ENCODE peak calls at places on chromosomes 1 and 21, in eight cellular contexts. N, T, V, R, S, K, J and F are unnamed samples.

GRCh38 chr1:228011721-228012311 is 5.0 kb downstream of the WNT3A start:
- DNase-seq in N (no peak), T (no peak), V (no peak), R (no peak), S (peak), K (no peak), J (peak), F (no peak)

GRCh38 chr1:155196893-155197638 is 10.6 kb downstream of the THBS3 start:
- DNase-seq in N (no peak), T (no peak), V (no peak), R (no peak), S (no peak), K (peak), J (peak), F (no peak)

GRCh38 chr1:69871412-69871811 is 303.7 kb downstream of the LRRC7 start:
- DNase-seq in N (no peak), T (no peak), V (no peak), R (no peak), S (no peak), K (no peak), J (no peak), F (no peak)

GRCh38 chr1:167409183-167409582 is 109.1 kb downstream of the CD247 start:
- DNase-seq in N (no peak), T (no peak), V (no peak), R (peak), S (no peak), K (no peak), J (no peak), F (no peak)

GRCh38 chr1:23951646-23952095 is 8.0 kb upstream of the PNRC2 start:
- DNase-seq in N (no peak), T (no peak), V (no peak), R (peak), S (no peak), K (peak), J (no peak), F (no peak)

GRCh38 chr21:33403786-33404571 is 766 bp downstream of the IFNGR2 start:
- DNase-seq in N (no peak), T (peak), V (no peak), R (peak), S (peak), K (peak), J (peak), F (peak)

GRCh38 chr1:213331776-213332175 is 280.7 kb downstream of the RPS6KC1 start:
- DNase-seq in N (no peak), T (no peak), V (no peak), R (no peak), S (no peak), K (no peak), J (no peak), F (no peak)

GRCh38 chr1:148386617-148387016 is 96.5 kb downstream of the PPIAL4G start:
- DNase-seq in N (no peak), T (no peak), V (no peak), R (no peak), S (no peak), K (no peak), J (no peak), F (no peak)

GRCh38 chr1:168709407-168709891 is 19.6 kb downstream of the DPT start:
- DNase-seq in N (no peak), T (no peak), V (no peak), R (no peak), S (no peak), K (no peak), J (no peak), F (no peak)

DNA sequence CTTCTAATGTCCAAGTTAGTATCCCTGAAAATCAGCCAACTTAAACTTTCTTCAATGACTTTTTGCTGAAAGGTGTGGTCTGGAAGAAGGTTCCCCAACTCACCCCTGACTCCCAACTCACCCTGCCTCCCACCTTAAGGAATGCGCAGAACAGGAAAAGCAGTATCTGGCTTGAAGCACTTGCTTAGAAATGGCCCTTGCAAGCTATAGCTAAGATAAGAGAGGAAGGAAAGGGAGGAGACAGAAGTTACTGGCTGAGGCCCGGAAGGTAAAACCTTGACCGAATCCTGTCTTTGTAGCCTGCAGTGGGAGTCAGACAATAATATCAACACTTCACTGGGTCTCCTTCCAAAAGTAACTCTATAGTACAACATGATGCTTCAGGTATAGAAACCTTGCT is 2.9 kb downstream of the CYYR1 start:
- DNase-seq in N (no peak), T (no peak), V (no peak), R (no peak), S (no peak), K (no peak), J (no peak), F (no peak)
- TF ChIP-seq POLR2A in N (no peak), T (no peak), V (no peak), R (no peak), S (no peak), K (peak), J (no peak), F (no peak)

GRCh38 chr1:117123274-117123673 is 1.7 kb upstream of the TRIM45 start:
- DNase-seq in N (no peak), T (no peak), V (no peak), R (no peak), S (no peak), K (no peak), J (no peak), F (no peak)

GRCh38 chr1:117130526-117130925 is 9.0 kb upstream of the TRIM45 start:
- DNase-seq in N (no peak), T (no peak), V (no peak), R (no peak), S (no peak), K (no peak), J (no peak), F (no peak)

GRCh38 chr1:117127840-117128239 is 6.3 kb upstream of the TRIM45 start:
- DNase-seq in N (no peak), T (no peak), V (no peak), R (no peak), S (no peak), K (no peak), J (no peak), F (no peak)

DNA sequence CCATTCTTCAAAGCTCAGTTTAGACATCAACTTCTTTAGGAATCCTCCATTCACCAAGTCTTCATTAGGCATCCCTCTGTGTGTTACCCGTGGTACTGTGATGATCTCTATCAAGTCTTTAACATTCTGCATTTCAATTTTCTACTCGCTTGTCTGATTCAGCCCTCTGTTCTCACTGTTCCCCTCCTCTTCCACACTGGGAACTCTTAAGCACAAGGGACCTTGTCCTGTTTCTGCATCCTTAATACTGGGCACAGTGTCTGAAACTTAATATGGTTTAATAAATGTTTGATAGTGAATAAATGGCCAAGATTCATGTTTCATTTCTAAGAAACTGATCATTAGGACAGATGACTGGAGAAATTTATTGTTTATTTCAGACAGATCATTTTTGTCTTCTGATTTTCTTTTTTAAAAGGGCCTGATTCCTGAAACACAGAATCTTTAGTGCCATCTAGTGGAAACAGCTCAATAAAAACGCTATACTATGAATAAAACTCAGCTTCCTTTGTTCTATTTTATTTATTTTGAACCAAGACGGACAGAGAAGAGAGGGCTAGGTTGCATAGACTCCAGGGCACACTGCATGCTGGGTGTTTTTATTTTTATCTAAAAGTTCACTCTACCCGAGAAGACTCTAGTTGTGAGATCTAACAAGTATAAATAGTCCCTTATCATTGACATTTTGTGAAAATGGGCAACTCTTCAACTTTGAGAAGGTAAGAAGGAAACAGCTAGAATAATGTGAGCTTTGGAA is 7.0 kb upstream of the TRIM45 start:
- DNase-seq in N (no peak), T (no peak), V (no peak), R (no peak), S (no peak), K (no peak), J (no peak), F (no peak)
- H3K4me3 ChIP-seq in N (no peak), T (no peak), V (no peak), R (no peak), S (no peak), K (no peak), J (no peak), F (no peak)

GRCh38 chr1:231410041-231410591 is 12.0 kb downstream of the EGLN1 start:
- DNase-seq in N (no peak), T (no peak), V (no peak), R (no peak), S (no peak), K (no peak), J (no peak), F (no peak)
- TF ChIP-seq POLR2A in N (no peak), T (no peak), V (no peak), R (no peak), S (no peak), K (no peak), J (no peak), F (no peak)

GRCh38 chr1:55234016-55234415 is 18.9 kb upstream of the USP24 start:
- DNase-seq in N (no peak), T (no peak), V (no peak), R (no peak), S (no peak), K (no peak), J (no peak), F (no peak)

GRCh38 chr1:55230654-55231053 is 15.5 kb upstream of the USP24 start:
- DNase-seq in N (no peak), T (no peak), V (no peak), R (no peak), S (no peak), K (no peak), J (no peak), F (no peak)

GRCh38 chr1:55233149-55233777 is 18.1 kb upstream of the USP24 start:
- DNase-seq in N (no peak), T (no peak), V (no peak), R (peak), S (no peak), K (no peak), J (no peak), F (no peak)

GRCh38 chr1:55232448-55233148 is 17.4 kb upstream of the USP24 start:
- DNase-seq in N (no peak), T (no peak), V (no peak), R (no peak), S (no peak), K (no peak), J (no peak), F (no peak)

DNA sequence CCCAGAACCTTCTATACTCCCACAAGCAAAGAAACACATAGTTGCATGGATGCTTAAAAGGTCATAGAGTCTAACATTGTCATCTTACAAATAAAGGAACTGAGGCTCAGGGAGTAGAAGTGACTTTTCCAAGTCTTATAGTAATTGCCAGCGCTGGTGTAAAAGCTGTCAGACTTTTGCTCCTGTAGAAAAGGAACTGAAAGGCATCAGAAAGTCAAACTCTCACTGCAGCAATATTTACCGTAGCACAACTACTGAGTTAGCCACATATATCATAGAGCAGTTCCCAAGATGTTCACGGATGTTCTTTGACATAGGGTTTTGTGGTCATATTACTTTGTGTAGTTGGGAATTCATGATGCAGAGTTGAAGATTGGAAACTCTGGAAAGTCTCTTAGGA is 16.6 kb upstream of the USP24 start:
- DNase-seq in N (no peak), T (no peak), V (no peak), R (no peak), S (no peak), K (no peak), J (no peak), F (no peak)
- H3K4me3 ChIP-seq in N (no peak), T (no peak), V (no peak), R (no peak), S (no peak), K (no peak), J (no peak), F (no peak)

GRCh38 chr1:222713091-222714012 is 988 bp downstream of the BROX start:
- DNase-seq in N (peak), T (peak), V (peak), R (peak), S (peak), K (peak), J (peak), F (peak)
- TF ChIP-seq POLR2A in N (peak), T (no peak), V (no peak), R (peak), S (no peak), K (peak), J (no peak), F (no peak)

GRCh38 chr1:108590947-108591346 is 31.0 kb downstream of the EEIG2 start:
- DNase-seq in N (no peak), T (no peak), V (no peak), R (no peak), S (no peak), K (no peak), J (no peak), F (no peak)

GRCh38 chr1:108593448-108593847 is 33.5 kb downstream of the EEIG2 start:
- DNase-seq in N (no peak), T (no peak), V (no peak), R (no peak), S (no peak), K (no peak), J (no peak), F (no peak)

GRCh38 chr1:108592030-108592759 is 32.3 kb downstream of the EEIG2 start:
- DNase-seq in N (no peak), T (no peak), V (no peak), R (no peak), S (no peak), K (no peak), J (no peak), F (no peak)

GRCh38 chr1:108591471-108591870 is 31.6 kb downstream of the EEIG2 start:
- DNase-seq in N (no peak), T (no peak), V (no peak), R (no peak), S (no peak), K (no peak), J (no peak), F (no peak)

GRCh38 chr1:108590436-108590835 is 30.5 kb downstream of the EEIG2 start:
- DNase-seq in N (no peak), T (no peak), V (no peak), R (no peak), S (no peak), K (no peak), J (peak), F (no peak)
- H3K4me3 ChIP-seq in N (no peak), T (no peak), V (no peak), R (no peak), S (no peak), K (no peak), J (no peak), F (no peak)

DNA sequence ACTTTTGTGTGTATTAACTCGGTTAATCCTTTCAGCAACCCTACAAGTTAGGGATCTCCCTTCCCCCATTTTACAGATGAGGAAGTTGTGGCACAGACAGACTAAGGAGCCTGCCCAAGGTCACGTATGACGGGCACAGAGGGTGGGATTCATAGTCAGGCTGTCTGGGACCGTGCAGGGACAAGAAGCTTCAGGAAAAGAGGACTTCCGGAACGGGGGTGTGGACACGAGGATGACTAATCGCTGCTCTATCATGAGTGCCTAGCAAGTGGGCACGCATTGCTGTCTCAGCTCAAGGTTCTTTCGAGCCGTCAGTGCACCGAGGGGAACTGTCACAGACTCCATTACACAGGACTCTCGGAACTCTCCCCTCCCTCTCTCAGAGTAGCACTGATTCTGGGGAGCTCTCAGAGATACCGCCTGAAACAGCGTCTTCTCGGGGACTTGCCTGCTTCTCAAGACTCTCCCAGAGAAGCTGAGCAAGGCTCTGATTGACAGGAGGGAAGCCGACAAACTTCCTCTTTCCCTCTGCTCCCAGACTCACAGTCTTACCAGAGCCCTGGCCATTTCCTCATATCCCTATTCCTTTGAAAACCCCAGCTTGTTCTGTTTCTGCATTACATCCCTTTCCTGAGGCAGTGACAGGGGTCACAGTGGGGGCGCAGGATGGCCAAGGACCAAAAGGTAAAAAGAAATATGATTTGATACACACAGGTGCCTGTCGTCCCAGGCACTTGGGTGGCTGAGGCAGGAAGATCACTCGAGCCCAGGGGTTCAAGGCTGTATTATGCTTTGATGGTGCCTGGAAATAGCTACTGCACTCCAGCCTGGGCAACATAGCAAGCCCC is 14.4 kb downstream of the FHAD1 start:
- DNase-seq in N (no peak), T (peak), V (no peak), R (peak), S (no peak), K (peak), J (peak), F (peak)
- TF ChIP-seq POLR2A in N (no peak), T (no peak), V (no peak), R (no peak), S (no peak), K (peak), J (no peak), F (no peak)

GRCh38 chr1:47508900-47509488 is 71.2 kb downstream of the FOXD2 start:
- DNase-seq in N (no peak), T (no peak), V (no peak), R (no peak), S (peak), K (no peak), J (no peak), F (peak)
- H3K4me3 ChIP-seq in N (peak), T (peak), V (peak), R (no peak), S (no peak), K (no peak), J (peak), F (no peak)

GRCh38 chr1:203031467-203031866 is 5.2 kb downstream of the PPFIA4 start:
- DNase-seq in N (no peak), T (no peak), V (no peak), R (no peak), S (no peak), K (no peak), J (no peak), F (no peak)

GRCh38 chr1:203025721-203026665 is at the start of gene PPFIA4:
- DNase-seq in N (peak), T (peak), V (no peak), R (no peak), S (peak), K (peak), J (peak), F (peak)

GRCh38 chr1:203028784-203029553 is 2.7 kb downstream of the PPFIA4 start:
- DNase-seq in N (no peak), T (no peak), V (no peak), R (no peak), S (no peak), K (no peak), J (no peak), F (peak)

GRCh38 chr1:203028067-203028783 is 1.9 kb downstream of the PPFIA4 start:
- DNase-seq in N (no peak), T (no peak), V (no peak), R (no peak), S (no peak), K (no peak), J (no peak), F (no peak)

DNA sequence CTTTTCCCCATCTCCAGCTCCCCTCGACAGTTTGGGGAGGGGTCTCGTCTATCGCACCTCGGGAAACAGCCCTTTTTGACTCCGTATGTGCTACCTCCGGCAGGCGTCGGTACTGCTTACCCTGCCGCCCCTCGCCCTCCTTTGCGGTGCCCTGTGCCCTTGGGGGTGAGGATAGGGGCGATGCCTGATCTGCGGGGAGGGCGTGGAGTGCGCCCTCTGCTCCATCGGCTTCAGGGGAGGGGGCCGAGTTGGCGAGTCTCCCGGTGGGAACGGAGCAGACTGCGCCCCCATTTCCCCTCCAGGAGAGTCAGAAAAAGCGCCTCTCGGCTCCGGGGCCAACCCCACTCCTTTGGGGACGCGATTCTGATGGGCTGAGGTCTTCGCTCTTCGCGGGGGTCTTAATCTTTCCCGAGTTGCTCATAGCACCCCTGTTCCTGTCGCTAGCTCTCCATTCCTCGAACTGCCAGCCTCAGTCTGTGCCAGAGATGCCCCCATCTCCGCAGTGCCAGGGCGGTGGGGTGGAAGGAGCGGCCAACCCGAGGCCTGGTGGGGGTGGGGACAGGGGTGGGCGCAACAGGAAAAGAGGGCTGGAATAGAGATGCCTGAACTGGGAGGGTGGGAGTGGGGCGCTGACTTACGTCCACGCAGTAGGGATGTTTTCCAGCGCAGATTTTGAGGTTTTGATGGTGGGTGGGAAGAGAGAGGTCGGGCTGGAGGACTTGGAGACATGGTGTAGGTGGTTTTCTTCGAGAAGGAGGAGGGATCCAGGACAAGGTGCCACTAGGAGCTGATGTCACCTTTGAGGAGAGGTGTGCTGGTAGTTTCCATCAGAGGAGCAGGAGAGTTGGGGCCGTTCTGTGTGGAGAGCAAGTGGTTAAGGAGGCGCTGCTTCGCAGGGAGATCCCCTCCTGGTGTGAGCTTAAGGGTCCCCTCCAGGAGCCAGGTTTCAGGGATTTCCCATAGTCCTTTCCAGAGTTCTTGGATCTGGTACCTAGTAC is 674 bp downstream of the PPFIA4 start:
- DNase-seq in N (no peak), T (no peak), V (no peak), R (no peak), S (peak), K (no peak), J (no peak), F (no peak)
- TF ChIP-seq POLR2A in N (no peak), T (no peak), V (no peak), R (no peak), S (no peak), K (peak), J (no peak), F (no peak)

DNA sequence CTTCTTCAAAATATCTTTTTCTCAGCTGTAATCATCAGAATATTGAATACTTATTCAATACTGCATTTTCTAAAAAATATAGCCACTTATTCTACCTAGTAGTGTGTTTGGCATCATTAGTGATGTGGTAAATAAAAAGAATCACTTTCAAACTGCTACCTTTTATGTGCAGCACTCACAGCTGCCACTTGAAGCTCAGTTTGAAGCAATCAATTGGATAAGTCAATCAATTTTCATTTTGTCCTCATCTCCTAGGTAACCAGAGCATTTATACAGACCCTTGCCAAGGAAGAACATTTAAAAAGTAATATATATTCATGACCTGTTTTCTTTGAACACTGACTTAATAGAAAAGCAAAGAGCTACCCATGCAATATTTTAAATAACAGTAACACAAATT is 168.2 kb upstream of the C21orf91 start:
- DNase-seq in N (no peak), T (no peak), V (no peak), R (no peak), S (no peak), K (no peak), J (no peak), F (no peak)
- H3K4me3 ChIP-seq in N (no peak), T (no peak), V (no peak), R (no peak), S (no peak), K (no peak), J (no peak), F (no peak)